ENCODE peak calls at places on chromosomes 12 and 14, in nine cellular contexts. One of them, this sample, is unnamed.

GRCh38 chr14:74548881-74549280 is 55.3 kb downstream of the ISCA2 start:
- DNase-seq in gastrocnemius medialis: peak
- DNase-seq in cardiac muscle cell: no peak
- DNase-seq in HFF-Myc: no peak
- DNase-seq in lung: peak
- DNase-seq in dorsolateral prefrontal cortex: no peak
- DNase-seq in AG04450: no peak
- DNase-seq in choroid plexus epithelial cell: peak
- DNase-seq in ovary: no peak
- DNase-seq in this sample: no peak

GRCh38 chr12:69682136-69682755 is 16.9 kb downstream of the BEST3 start:
- DNase-seq in lung: no peak
- DNase-seq in gastrocnemius medialis: no peak
- DNase-seq in HFF-Myc: no peak
- DNase-seq in cardiac muscle cell: no peak
- DNase-seq in choroid plexus epithelial cell: no peak
- DNase-seq in ovary: no peak
- DNase-seq in AG04450: no peak
- DNase-seq in dorsolateral prefrontal cortex: no peak
- DNase-seq in this sample: no peak

GRCh38 chr12:131694116-131694838 is 16.6 kb upstream of the SFSWAP start:
- DNase-seq in gastrocnemius medialis: no peak
- DNase-seq in ovary: no peak
- DNase-seq in choroid plexus epithelial cell: no peak
- DNase-seq in dorsolateral prefrontal cortex: no peak
- DNase-seq in cardiac muscle cell: no peak
- DNase-seq in AG04450: no peak
- DNase-seq in HFF-Myc: no peak
- DNase-seq in lung: no peak
- DNase-seq in this sample: no peak

GRCh38 chr12:76176935-76177334 is 92.5 kb upstream of the NAP1L1 start:
- DNase-seq in lung: no peak
- DNase-seq in dorsolateral prefrontal cortex: no peak
- DNase-seq in choroid plexus epithelial cell: no peak
- DNase-seq in gastrocnemius medialis: no peak
- DNase-seq in cardiac muscle cell: no peak
- DNase-seq in HFF-Myc: no peak
- DNase-seq in ovary: no peak
- DNase-seq in AG04450: no peak
- DNase-seq in this sample: no peak

GRCh38 chr12:121314441-121314840 is 17.9 kb upstream of the CAMKK2 start:
- DNase-seq in dorsolateral prefrontal cortex: no peak
- DNase-seq in AG04450: no peak
- DNase-seq in HFF-Myc: no peak
- DNase-seq in choroid plexus epithelial cell: no peak
- DNase-seq in gastrocnemius medialis: no peak
- DNase-seq in lung: no peak
- DNase-seq in ovary: no peak
- DNase-seq in cardiac muscle cell: no peak
- DNase-seq in this sample: no peak

GRCh38 chr14:32426596-32427408 is 97.7 kb downstream of the AKAP6 start:
- DNase-seq in dorsolateral prefrontal cortex: no peak
- DNase-seq in gastrocnemius medialis: no peak
- DNase-seq in ovary: no peak
- DNase-seq in cardiac muscle cell: peak
- DNase-seq in choroid plexus epithelial cell: no peak
- DNase-seq in AG04450: no peak
- DNase-seq in HFF-Myc: no peak
- DNase-seq in lung: no peak
- DNase-seq in this sample: no peak

GRCh38 chr12:49706351-49707126 is 666 bp downstream of the FMNL3 start:
- DNase-seq in choroid plexus epithelial cell: peak
- DNase-seq in gastrocnemius medialis: no peak
- DNase-seq in lung: peak
- DNase-seq in ovary: peak
- DNase-seq in HFF-Myc: no peak
- DNase-seq in dorsolateral prefrontal cortex: peak
- DNase-seq in AG04450: no peak
- DNase-seq in cardiac muscle cell: peak
- DNase-seq in this sample: no peak

GRCh38 chr12:58496411-58496810 is 423.9 kb downstream of the LRIG3 start:
- DNase-seq in cardiac muscle cell: no peak
- DNase-seq in lung: no peak
- DNase-seq in ovary: no peak
- DNase-seq in dorsolateral prefrontal cortex: no peak
- DNase-seq in HFF-Myc: no peak
- DNase-seq in choroid plexus epithelial cell: peak
- DNase-seq in AG04450: no peak
- DNase-seq in gastrocnemius medialis: no peak
- DNase-seq in this sample: no peak

DNA sequence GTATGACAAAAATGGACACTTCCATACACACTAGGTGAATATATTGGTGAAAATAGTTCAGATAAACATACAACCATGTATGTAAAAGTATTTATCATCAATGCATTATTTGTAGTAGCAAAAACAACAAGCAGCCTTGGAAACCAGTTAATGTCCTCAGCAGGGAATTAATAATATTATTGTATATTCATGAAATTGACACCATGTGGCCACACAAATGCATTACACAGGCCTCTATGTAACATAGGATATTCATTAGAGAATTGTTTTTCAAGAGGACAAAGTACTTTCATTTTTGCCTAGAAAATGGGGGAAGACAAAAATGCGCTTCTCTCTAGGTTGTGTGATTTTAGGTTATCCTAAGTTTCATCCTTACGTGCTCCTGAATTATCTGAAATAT is 24.3 kb downstream of the SPRING1 start:
- DNase-seq in cardiac muscle cell: no peak
- DNase-seq in choroid plexus epithelial cell: peak
- DNase-seq in AG04450: no peak
- DNase-seq in gastrocnemius medialis: no peak
- DNase-seq in HFF-Myc: no peak
- DNase-seq in dorsolateral prefrontal cortex: no peak
- DNase-seq in ovary: no peak
- DNase-seq in lung: no peak
- DNase-seq in this sample: no peak
- TF ChIP-seq CTCF in cardiac muscle cell: no peak
- TF ChIP-seq CTCF in choroid plexus epithelial cell: no peak
- TF ChIP-seq CTCF in AG04450: no peak
- TF ChIP-seq CTCF in gastrocnemius medialis: no peak
- TF ChIP-seq CTCF in HFF-Myc: no peak
- TF ChIP-seq CTCF in dorsolateral prefrontal cortex: no peak
- TF ChIP-seq CTCF in ovary: no peak
- TF ChIP-seq CTCF in lung: no peak
- TF ChIP-seq CTCF in this sample: no peak

DNA sequence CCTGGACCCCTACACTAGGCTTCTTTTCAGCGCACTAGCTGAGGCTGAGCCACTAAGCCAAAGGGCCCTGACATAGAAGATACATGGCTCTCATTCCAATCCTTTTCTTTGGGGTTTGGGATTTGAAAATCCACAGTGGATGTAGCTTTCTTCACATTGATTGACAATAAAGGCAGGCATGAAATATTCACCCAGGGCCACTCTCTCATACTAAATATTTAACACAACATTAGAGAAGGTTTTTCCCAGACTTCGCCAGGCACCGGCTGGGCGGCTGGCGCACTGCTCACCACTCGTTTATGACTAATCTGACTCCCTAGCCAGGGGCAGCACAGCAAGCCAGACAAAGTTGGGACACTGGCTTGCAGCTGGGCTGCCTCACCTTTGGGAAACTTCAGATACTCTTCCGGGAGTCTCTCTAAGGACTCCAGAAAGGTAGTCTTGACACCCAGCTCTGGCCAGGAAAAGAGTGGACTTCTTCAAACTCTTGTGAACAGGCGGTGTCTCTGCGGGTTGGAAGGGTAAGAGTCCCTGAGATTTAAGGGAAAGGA is 699 bp upstream of the HOXC11 start:
- DNase-seq in lung: no peak
- DNase-seq in ovary: no peak
- DNase-seq in cardiac muscle cell: no peak
- DNase-seq in choroid plexus epithelial cell: no peak
- DNase-seq in AG04450: no peak
- DNase-seq in gastrocnemius medialis: no peak
- DNase-seq in HFF-Myc: no peak
- DNase-seq in dorsolateral prefrontal cortex: no peak
- DNase-seq in this sample: no peak
- H3K4me3 ChIP-seq in lung: no peak
- H3K4me3 ChIP-seq in ovary: no peak
- H3K4me3 ChIP-seq in cardiac muscle cell: no peak
- H3K4me3 ChIP-seq in choroid plexus epithelial cell: no peak
- H3K4me3 ChIP-seq in AG04450: no peak
- H3K4me3 ChIP-seq in gastrocnemius medialis: no peak
- H3K4me3 ChIP-seq in HFF-Myc: peak
- H3K4me3 ChIP-seq in dorsolateral prefrontal cortex: no peak
- H3K4me3 ChIP-seq in this sample: peak

DNA sequence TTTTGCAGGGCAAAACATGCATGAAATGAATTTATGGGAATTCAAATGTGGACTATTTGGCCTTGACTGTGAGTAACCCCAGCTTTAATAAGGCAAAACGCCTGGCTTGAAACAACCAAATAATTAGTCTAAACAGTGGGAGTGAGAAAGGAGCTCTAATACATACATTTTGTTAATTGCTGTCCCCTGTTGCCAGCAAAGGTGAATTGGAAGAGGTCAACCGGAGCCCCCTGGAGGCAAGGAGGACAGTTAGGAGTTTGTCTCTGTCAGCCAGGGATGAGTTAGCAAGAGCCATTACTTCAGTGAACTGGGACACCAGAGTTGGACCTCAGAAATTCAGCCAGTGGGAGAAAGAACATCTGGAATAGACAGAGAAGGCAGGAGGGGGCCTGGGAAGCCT is 17.4 kb downstream of the KRT76 start:
- DNase-seq in choroid plexus epithelial cell: no peak
- DNase-seq in AG04450: no peak
- DNase-seq in cardiac muscle cell: no peak
- DNase-seq in dorsolateral prefrontal cortex: no peak
- DNase-seq in HFF-Myc: no peak
- DNase-seq in ovary: no peak
- DNase-seq in gastrocnemius medialis: no peak
- DNase-seq in lung: no peak
- DNase-seq in this sample: no peak
- TF ChIP-seq CTCF in choroid plexus epithelial cell: no peak
- TF ChIP-seq CTCF in AG04450: no peak
- TF ChIP-seq CTCF in cardiac muscle cell: no peak
- TF ChIP-seq CTCF in dorsolateral prefrontal cortex: no peak
- TF ChIP-seq CTCF in HFF-Myc: no peak
- TF ChIP-seq CTCF in ovary: no peak
- TF ChIP-seq CTCF in gastrocnemius medialis: no peak
- TF ChIP-seq CTCF in lung: no peak
- TF ChIP-seq CTCF in this sample: no peak

DNA sequence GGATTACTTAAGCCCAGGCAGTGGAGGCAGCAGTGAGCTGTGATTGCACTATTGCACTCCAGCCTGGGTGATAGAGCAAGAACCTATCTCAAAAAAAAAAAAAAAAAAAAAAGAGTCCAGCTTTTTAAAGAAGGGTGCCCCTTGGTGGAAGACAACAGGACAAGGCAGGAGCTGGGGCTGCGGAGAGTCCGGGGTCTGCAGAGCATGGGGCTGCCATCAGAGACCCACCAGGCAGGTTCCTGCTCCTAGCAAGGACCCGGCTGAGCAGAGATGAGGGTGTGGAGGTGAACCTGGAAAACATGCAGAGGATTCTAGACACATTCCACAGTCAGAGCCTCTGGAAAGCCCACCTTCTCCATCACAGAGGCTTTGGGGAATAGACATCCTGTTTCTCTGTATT is 21.0 kb upstream of the CIPC start:
- DNase-seq in ovary: no peak
- DNase-seq in AG04450: no peak
- DNase-seq in HFF-Myc: no peak
- DNase-seq in dorsolateral prefrontal cortex: no peak
- DNase-seq in choroid plexus epithelial cell: no peak
- DNase-seq in gastrocnemius medialis: no peak
- DNase-seq in cardiac muscle cell: no peak
- DNase-seq in lung: no peak
- DNase-seq in this sample: no peak
- H3K4me3 ChIP-seq in ovary: no peak
- H3K4me3 ChIP-seq in AG04450: no peak
- H3K4me3 ChIP-seq in HFF-Myc: no peak
- H3K4me3 ChIP-seq in dorsolateral prefrontal cortex: no peak
- H3K4me3 ChIP-seq in choroid plexus epithelial cell: no peak
- H3K4me3 ChIP-seq in gastrocnemius medialis: no peak
- H3K4me3 ChIP-seq in cardiac muscle cell: no peak
- H3K4me3 ChIP-seq in lung: no peak
- H3K4me3 ChIP-seq in this sample: no peak

DNA sequence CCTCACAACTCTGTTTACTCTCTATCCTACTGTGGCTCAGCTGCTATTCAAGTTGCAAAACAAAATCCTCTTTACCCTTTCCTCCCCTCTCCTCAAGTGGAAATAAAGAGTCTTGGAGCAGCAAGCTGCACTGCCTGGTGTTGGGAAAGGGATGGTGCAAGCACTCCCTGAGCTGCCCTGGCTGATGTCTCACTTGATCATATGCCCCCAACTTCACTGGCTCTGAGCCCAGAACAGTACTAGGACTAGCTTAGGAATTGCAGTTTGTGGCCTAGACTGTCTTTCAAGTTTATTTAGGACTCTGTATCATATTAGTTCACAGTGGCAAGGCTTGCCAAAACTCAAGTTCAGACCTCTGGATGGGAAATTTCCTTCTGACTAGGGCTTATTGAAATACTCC is 1683.8 kb upstream of the SEL1L start:
- DNase-seq in dorsolateral prefrontal cortex: no peak
- DNase-seq in ovary: no peak
- DNase-seq in lung: no peak
- DNase-seq in choroid plexus epithelial cell: peak
- DNase-seq in gastrocnemius medialis: no peak
- DNase-seq in cardiac muscle cell: no peak
- DNase-seq in AG04450: peak
- DNase-seq in HFF-Myc: no peak
- DNase-seq in this sample: no peak
- TF ChIP-seq CTCF in dorsolateral prefrontal cortex: no peak
- TF ChIP-seq CTCF in ovary: no peak
- TF ChIP-seq CTCF in lung: no peak
- TF ChIP-seq CTCF in choroid plexus epithelial cell: peak
- TF ChIP-seq CTCF in gastrocnemius medialis: no peak
- TF ChIP-seq CTCF in cardiac muscle cell: no peak
- TF ChIP-seq CTCF in AG04450: peak
- TF ChIP-seq CTCF in HFF-Myc: no peak
- TF ChIP-seq CTCF in this sample: no peak

DNA sequence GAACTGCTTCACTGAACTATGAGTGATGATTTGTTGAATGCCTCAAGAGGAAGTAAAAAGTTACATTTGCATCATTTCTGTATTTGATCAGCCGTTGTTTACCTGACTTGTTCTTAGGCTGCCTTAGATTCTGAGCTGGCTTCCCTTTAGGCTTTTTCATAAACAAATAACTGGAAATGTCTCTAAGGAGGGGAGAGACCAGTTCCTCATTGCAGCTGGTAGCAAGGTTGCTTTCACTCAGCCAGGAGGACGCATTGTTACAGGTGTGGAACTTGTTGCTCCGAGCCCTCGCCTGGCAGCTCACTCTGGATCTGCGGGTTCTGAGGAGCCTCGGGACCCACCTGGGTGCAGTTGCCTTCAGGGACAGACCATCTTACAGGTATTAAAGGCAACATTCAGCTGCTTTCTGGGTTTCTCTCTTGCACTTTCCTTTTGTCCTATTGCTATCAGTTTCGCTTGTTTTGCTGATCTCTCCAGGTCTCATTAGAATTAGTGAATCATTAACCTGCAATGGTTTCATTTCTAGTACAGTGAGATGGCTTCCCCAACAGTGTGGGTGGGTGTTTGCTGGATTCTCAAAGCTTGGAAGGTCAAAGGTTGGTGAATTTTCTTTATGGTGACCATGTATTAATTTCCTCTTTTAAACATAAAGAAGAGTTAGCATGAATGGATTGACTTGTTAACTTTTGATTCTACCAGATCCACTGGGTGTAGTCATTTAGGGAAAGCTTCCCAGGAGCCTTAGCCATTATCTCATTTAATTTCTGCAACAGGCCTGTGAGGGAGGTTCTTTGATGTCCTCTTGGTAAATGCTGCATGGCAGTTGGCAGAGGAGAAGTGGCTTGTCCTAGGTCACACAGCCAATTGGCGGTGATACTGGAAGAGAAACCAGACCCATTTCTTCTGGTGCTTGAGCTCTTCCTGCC is at the start of gene PLEKHG7:
- DNase-seq in choroid plexus epithelial cell: no peak
- DNase-seq in lung: no peak
- DNase-seq in gastrocnemius medialis: no peak
- DNase-seq in cardiac muscle cell: no peak
- DNase-seq in HFF-Myc: no peak
- DNase-seq in ovary: no peak
- DNase-seq in dorsolateral prefrontal cortex: no peak
- DNase-seq in AG04450: no peak
- DNase-seq in this sample: no peak
- H3K4me3 ChIP-seq in choroid plexus epithelial cell: no peak
- H3K4me3 ChIP-seq in lung: no peak
- H3K4me3 ChIP-seq in gastrocnemius medialis: no peak
- H3K4me3 ChIP-seq in cardiac muscle cell: no peak
- H3K4me3 ChIP-seq in HFF-Myc: no peak
- H3K4me3 ChIP-seq in ovary: no peak
- H3K4me3 ChIP-seq in dorsolateral prefrontal cortex: no peak
- H3K4me3 ChIP-seq in AG04450: no peak
- H3K4me3 ChIP-seq in this sample: no peak